ENCODE peak calls at places on chromosomes 11 and 22, in four cellular contexts. R is transverse colon, J is HepG2, Z is Panc1. E is an unnamed sample. For H3K4me1, the result is how much of the 10 kb centered on the place peaks cover.

GRCh38 chr11:13963949-13964770 is 1.6 kb downstream of the SPON1 start:
- DNase-seq in R (peak), J (no peak), Z (no peak), E (no peak)

GRCh38 chr11:118797510-118797909 is 6.5 kb upstream of the DDX6 start:
- DNase-seq in R (no peak), J (peak), Z (no peak), E (no peak)

GRCh38 chr11:78562398-78562797 is 12.3 kb downstream of the NARS2 start:
- DNase-seq in R (no peak), J (no peak), Z (no peak), E (no peak)

GRCh38 chr11:100746448-100746847 is 59.4 kb downstream of the ARHGAP42 start:
- DNase-seq in R (no peak), J (no peak), Z (no peak), E (no peak)

GRCh38 chr11:79864882-79865281 is 424.1 kb upstream of the TENM4 start:
- DNase-seq in R (peak), J (no peak), Z (no peak), E (no peak)

GRCh38 chr22:23984430-23984829 is 4.5 kb downstream of the GSTT2 start:
- DNase-seq in R (no peak), J (no peak), Z (no peak), E (no peak)

GRCh38 chr11:94922675-94923347 is 50.5 kb downstream of the CWC15 start:
- DNase-seq in R (no peak), J (no peak), Z (no peak), E (no peak)

GRCh38 chr11:99571094-99571493 is 550.3 kb downstream of the CNTN5 start:
- DNase-seq in R (no peak), J (no peak), Z (no peak), E (no peak)

GRCh38 chr11:95371147-95371546 is 140.1 kb upstream of the SESN3 start:
- DNase-seq in R (no peak), J (no peak), Z (no peak), E (no peak)

GRCh38 chr11:75673977-75674582 is 5.2 kb upstream of the MAP6 start:
- DNase-seq in R (no peak), J (peak), Z (no peak), E (no peak)

GRCh38 chr11:126481303-126481680 is 125.8 kb downstream of the ST3GAL4 start:
- DNase-seq in R (no peak), J (no peak), Z (no peak), E (no peak)

GRCh38 chr22:49599691-49600451 is 227.8 kb downstream of the BRD1 start:
- DNase-seq in R (no peak), J (no peak), Z (no peak), E (no peak)

GRCh38 chr11:118820412-118821357 is 29.7 kb upstream of the DDX6 start:
- DNase-seq in R (peak), J (no peak), Z (no peak), E (peak)

GRCh38 chr11:65504671-65505433 is 6.0 kb downstream of the MALAT1 start:
- DNase-seq in R (no peak), J (no peak), Z (no peak), E (no peak)

GRCh38 chr11:128552783-128553661 is 34.3 kb downstream of the ETS1 start:
- DNase-seq in R (peak), J (no peak), Z (no peak), E (peak)

GRCh38 chr11:16605440-16605970 is 132.9 kb upstream of the C11orf58 start:
- DNase-seq in R (peak), J (no peak), Z (no peak), E (no peak)

GRCh38 chr11:133619397-133619796 is 87.1 kb upstream of the OPCML start:
- DNase-seq in R (no peak), J (no peak), Z (no peak), E (peak)

GRCh38 chr22:21657361-21658118 is 8.3 kb upstream of the PPIL2 start:
- DNase-seq in R (peak), J (peak), Z (no peak), E (no peak)

GRCh38 chr11:67071420-67072284 is 15.0 kb downstream of the RHOD start:
- DNase-seq in R (peak), J (peak), Z (no peak), E (no peak)

GRCh38 chr11:115905331-115905730 is 401.1 kb upstream of the CADM1 start:
- DNase-seq in R (no peak), J (no peak), Z (no peak), E (no peak)

GRCh38 chr22:45290410-45290936 is 5.7 kb downstream of the UPK3A start:
- DNase-seq in R (peak), J (no peak), Z (no peak), E (no peak)

GRCh38 chr11:68036717-68037239 is 2.0 kb upstream of the TCIRG1 start:
- DNase-seq in R (peak), J (no peak), Z (no peak), E (no peak)

GRCh38 chr22:44957267-44957905 is 52.4 kb downstream of the PHF21B start:
- DNase-seq in R (no peak), J (peak), Z (no peak), E (no peak)

GRCh38 chr11:117419915-117420485 is 92.3 kb downstream of the CEP164 start:
- DNase-seq in R (no peak), J (no peak), Z (no peak), E (no peak)

GRCh38 chr11:117419136-117419914 is 91.7 kb downstream of the CEP164 start:
- DNase-seq in R (no peak), J (no peak), Z (no peak), E (no peak)

GRCh38 chr11:117417342-117417741 is 89.7 kb downstream of the CEP164 start:
- DNase-seq in R (no peak), J (no peak), Z (no peak), E (no peak)

GRCh38 chr11:117417856-117418255 is 90.2 kb downstream of the CEP164 start:
- DNase-seq in R (no peak), J (no peak), Z (no peak), E (no peak)

DNA sequence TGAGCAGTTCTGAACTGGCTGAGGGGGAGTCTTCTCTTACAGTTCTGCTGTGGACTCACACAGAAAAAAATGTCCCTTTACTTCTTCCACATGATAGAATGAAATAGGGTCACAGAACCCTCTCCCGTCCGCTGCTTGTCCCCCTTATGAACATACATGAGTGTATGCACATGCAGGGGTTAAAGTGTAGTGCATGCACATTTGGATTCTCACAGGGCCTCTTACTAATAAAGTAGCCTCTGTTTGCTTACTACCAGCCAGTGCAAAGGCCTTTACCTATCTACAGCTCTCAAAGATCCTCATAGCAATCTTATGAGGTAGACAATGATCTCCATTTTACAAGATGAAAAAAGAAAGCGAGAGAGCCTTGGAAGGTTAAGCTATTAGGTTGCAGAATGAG is 91.0 kb downstream of the CEP164 start:
- DNase-seq in R (no peak), J (peak), Z (no peak), E (no peak)
- TF ChIP-seq POLR2AphosphoS5 in R (no peak), J (no peak), Z (no peak), E (no peak)

GRCh38 chr11:120057028-120057330 is 80.9 kb downstream of the TRIM29 start:
- DNase-seq in R (no peak), J (no peak), Z (no peak), E (peak)
- H3K4me1 ChIP-seq in R (under half), J (under half), Z (under half), E (under half)

GRCh38 chr22:36323855-36324331 is 63.9 kb downstream of the MYH9 start:
- DNase-seq in R (no peak), J (no peak), Z (no peak), E (no peak)

GRCh38 chr22:36324414-36324813 is 63.4 kb downstream of the MYH9 start:
- DNase-seq in R (no peak), J (no peak), Z (no peak), E (no peak)

GRCh38 chr22:36322602-36322915 is 65.2 kb downstream of the MYH9 start:
- DNase-seq in R (no peak), J (no peak), Z (no peak), E (no peak)

GRCh38 chr22:36321797-36322601 is 65.8 kb downstream of the MYH9 start:
- DNase-seq in R (no peak), J (no peak), Z (no peak), E (no peak)

DNA sequence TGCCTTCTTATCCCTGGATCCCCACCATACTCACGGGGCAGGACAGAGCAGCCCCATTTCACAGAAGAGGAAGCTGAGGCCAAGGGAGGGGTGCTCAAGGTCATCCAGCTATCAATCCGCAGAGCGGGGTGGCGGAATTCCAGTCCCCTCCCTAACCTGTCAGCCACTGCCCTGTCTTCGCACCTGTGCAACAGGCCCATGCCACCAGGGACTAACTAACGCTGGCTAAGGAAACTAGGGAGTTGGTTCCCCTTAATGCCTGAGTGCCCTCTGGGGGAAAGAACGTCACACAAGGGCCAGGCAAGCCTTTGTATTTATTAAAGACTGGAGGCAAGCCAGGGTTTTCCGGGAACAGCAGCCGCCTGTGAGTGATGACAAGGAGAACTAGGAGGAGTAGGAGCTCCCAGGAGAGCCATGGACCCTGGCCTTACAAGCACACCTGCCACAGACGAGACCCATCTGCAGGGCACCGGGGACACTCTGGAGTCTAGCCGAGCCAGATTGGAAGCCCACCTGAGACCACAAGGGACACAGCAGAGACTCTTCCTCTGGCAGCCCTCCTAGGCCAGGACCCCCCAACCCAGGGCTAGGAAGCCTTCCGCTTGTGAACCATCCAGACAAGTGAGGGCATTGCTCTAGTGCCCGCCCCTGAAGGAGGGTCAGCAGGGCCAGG is 64.4 kb downstream of the MYH9 start:
- DNase-seq in R (peak), J (no peak), Z (no peak), E (no peak)
- TF ChIP-seq POLR2AphosphoS5 in R (peak), J (no peak), Z (peak), E (no peak)

GRCh38 chr11:87352759-87353707 is 315.3 kb downstream of the TMEM135 start:
- DNase-seq in R (peak), J (peak), Z (peak), E (no peak)

GRCh38 chr11:87347441-87347840 is 309.7 kb downstream of the TMEM135 start:
- DNase-seq in R (no peak), J (no peak), Z (no peak), E (no peak)

GRCh38 chr11:87351671-87352070 is 313.9 kb downstream of the TMEM135 start:
- DNase-seq in R (no peak), J (no peak), Z (no peak), E (no peak)

DNA sequence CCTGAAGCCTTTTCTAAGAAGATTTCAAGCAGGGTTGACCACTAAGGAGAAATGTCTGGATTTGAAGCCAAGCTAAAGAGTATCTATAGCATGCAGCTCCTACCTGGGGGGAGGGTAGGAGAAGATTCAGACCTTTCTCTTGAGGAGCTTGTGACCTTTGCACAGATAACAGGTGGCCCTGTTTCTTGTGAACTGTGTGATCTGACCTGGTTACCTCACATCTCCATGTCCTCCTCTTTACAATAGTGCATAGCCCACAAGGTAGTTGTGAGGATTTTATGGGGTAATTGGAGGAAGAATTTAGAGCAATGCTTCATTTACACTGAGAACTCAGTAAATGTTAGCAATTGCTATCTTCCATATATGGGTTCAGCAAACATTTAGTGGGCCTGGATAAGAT is 310.1 kb downstream of the TMEM135 start:
- DNase-seq in R (no peak), J (no peak), Z (no peak), E (no peak)
- H3K4me1 ChIP-seq in R (under half), J (under half), Z (under half), E (under half)

E was measured in esophagus muscularis mucosa.